ENCODE peak calls at places on chromosomes 4 and X, in four cellular contexts. One of them, this sample, is unnamed.

GRCh38 chr4:139902328-139903217 is 237.0 kb downstream of the MGST2 start:
- DNase-seq in astrocyte: no peak
- DNase-seq in ovary: no peak
- DNase-seq in PC-3: peak; percentile 20
- DNase-seq in this sample: peak; percentile 42

GRCh38 chrX:13120017-13120416 is 75.6 kb upstream of the FAM9C start:
- DNase-seq in ovary: peak; percentile 58
- DNase-seq in astrocyte: peak; percentile 64
- DNase-seq in PC-3: peak; percentile 19
- DNase-seq in this sample: no peak

GRCh38 chr4:8556341-8557150 is 23.6 kb upstream of the GPR78 start:
- DNase-seq in ovary: peak; percentile 2
- DNase-seq in PC-3: no peak
- DNase-seq in astrocyte: no peak
- DNase-seq in this sample: no peak

GRCh38 chrX:112849010-112849409 is 8.4 kb upstream of the AMOT start:
- DNase-seq in PC-3: no peak
- DNase-seq in astrocyte: no peak
- DNase-seq in ovary: no peak
- DNase-seq in this sample: no peak

GRCh38 chr4:128986019-128986418 is 107.3 kb downstream of the SCLT1 start:
- DNase-seq in ovary: no peak
- DNase-seq in PC-3: no peak
- DNase-seq in astrocyte: no peak
- DNase-seq in this sample: no peak

GRCh38 chr4:26346203-26346620 is 25.4 kb downstream of the RBPJ start:
- DNase-seq in PC-3: no peak
- DNase-seq in ovary: no peak
- DNase-seq in astrocyte: no peak
- DNase-seq in this sample: no peak

GRCh38 chr4:23969635-23970034 is 79.8 kb upstream of the PPARGC1A start:
- DNase-seq in astrocyte: no peak
- DNase-seq in ovary: no peak
- DNase-seq in PC-3: no peak
- DNase-seq in this sample: no peak

GRCh38 chr4:189823611-189824010 is 117.1 kb upstream of the FRG1 start:
- DNase-seq in astrocyte: no peak
- DNase-seq in ovary: no peak
- DNase-seq in PC-3: no peak
- DNase-seq in this sample: no peak

GRCh38 chrX:139739138-139739537 is 31.2 kb upstream of the MCF2 start:
- DNase-seq in ovary: no peak
- DNase-seq in PC-3: peak; percentile 83
- DNase-seq in astrocyte: peak; percentile 63
- DNase-seq in this sample: no peak

GRCh38 chrX:105190252-105190853 is 30.1 kb downstream of the TEX13A start:
- DNase-seq in astrocyte: peak; percentile 2
- DNase-seq in ovary: no peak
- DNase-seq in PC-3: peak; percentile 74
- DNase-seq in this sample: no peak

GRCh38 chr4:73520821-73521220 is 39.3 kb downstream of the AFM start:
- DNase-seq in ovary: no peak
- DNase-seq in astrocyte: peak; percentile 56
- DNase-seq in PC-3: peak; percentile 48
- DNase-seq in this sample: no peak

GRCh38 chr4:176291748-176292147 is 22.7 kb upstream of the ASB5 start:
- DNase-seq in ovary: no peak
- DNase-seq in astrocyte: no peak
- DNase-seq in PC-3: peak; percentile 31
- DNase-seq in this sample: no peak

GRCh38 chrX:83845397-83845796 is 15.5 kb upstream of the CYLC1 start:
- DNase-seq in astrocyte: peak; percentile 15
- DNase-seq in PC-3: peak; percentile 50
- DNase-seq in ovary: no peak
- DNase-seq in this sample: no peak

GRCh38 chrX:21798677-21799219 is 40.7 kb upstream of the MBTPS2 start:
- DNase-seq in ovary: no peak
- DNase-seq in PC-3: peak; percentile 85
- DNase-seq in astrocyte: peak; percentile 91
- DNase-seq in this sample: no peak

GRCh38 chr4:76377922-76378321 is 43.0 kb downstream of the CCDC158 start:
- DNase-seq in PC-3: peak; percentile 36
- DNase-seq in astrocyte: peak; percentile 58
- DNase-seq in ovary: no peak
- DNase-seq in this sample: no peak

GRCh38 chrX:130482871-130483270 is 81.1 kb downstream of the RBMX2 start:
- DNase-seq in astrocyte: no peak
- DNase-seq in PC-3: no peak
- DNase-seq in ovary: no peak
- DNase-seq in this sample: no peak

DNA sequence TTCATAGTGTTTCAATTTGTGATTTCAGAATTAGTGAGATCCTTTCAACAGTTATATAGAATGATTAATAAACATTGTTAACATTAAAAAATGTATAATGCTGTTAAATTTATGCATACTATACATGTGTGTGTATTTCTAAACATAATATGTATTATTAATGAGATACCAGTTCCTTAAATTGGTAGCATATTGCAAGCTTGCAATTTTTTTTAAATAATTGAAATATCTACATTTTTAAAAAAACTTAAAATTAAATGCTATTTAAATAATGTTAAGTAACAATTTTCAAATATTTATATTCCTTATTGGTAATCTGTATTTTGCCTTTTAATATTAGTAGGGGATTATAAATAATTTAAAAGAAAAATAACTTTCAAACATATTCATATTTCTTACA is 1479.5 kb upstream of the PCDH7 start:
- DNase-seq in astrocyte: no peak
- DNase-seq in ovary: no peak
- DNase-seq in PC-3: no peak
- DNase-seq in this sample: no peak
- H3K9me3 ChIP-seq in astrocyte: no peaks in the 10 kb centered on the region
- H3K9me3 ChIP-seq in ovary: no peaks in the 10 kb centered on the region
- H3K9me3 ChIP-seq in PC-3: no peaks in the 10 kb centered on the region
- H3K9me3 ChIP-seq in this sample: no peaks in the 10 kb centered on the region

GRCh38 chr4:138007572-138007971 is 234.6 kb downstream of the SLC7A11 start:
- DNase-seq in astrocyte: peak; percentile 3
- DNase-seq in PC-3: peak; percentile 45
- DNase-seq in ovary: no peak
- DNase-seq in this sample: no peak
- TF ChIP-seq CTCF in astrocyte: peak; percentile 31
- TF ChIP-seq CTCF in PC-3: peak; percentile 56
- TF ChIP-seq CTCF in ovary: no peak
- TF ChIP-seq CTCF in this sample: no peak

DNA sequence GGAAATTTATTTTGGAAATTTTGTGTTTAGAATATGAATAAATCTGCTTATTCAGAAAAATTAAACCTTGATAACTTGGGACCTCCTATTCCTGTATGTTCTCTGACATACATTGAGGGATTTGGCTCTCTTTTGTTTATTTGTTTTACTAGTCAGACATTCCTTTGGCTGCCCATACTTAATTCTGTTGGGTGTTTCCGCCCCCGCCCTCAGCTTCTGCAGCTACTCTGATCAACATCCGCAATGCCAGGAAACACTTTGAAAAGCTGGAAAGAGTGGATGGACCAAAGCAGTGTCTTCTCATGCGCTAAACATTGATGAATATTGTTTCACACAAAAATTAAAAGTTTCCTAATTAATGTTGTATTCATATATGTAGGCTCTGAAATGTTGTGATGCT is 40.5 kb downstream of the RRAGB start:
- DNase-seq in PC-3: peak; percentile 62
- DNase-seq in astrocyte: peak; percentile 44
- DNase-seq in ovary: no peak
- DNase-seq in this sample: no peak
- H3K9me3 ChIP-seq in PC-3: no peaks in the 10 kb centered on the region
- H3K9me3 ChIP-seq in astrocyte: no peaks in the 10 kb centered on the region
- H3K9me3 ChIP-seq in ovary: no peaks in the 10 kb centered on the region
- H3K9me3 ChIP-seq in this sample: no peaks in the 10 kb centered on the region

DNA sequence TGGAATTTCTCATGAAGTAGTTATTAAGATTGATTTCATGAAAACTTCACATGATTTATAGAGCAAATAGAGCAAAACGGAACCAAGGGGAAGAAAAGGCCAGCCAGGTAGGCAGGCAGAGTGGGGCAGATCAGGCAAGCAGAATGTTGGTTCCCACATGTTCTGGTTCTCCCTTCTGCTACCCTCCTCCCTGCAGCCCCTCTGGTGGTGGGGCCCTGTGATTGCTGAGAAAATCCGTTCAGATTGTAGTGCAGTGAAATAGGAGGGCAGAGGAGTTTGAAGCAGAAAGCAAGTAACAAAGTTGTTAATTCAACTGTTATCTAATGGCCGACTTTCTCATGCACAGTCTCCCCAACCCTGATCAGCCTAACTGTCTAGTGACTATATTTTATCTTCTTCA is 185.3 kb downstream of the MID1IP1 start:
- DNase-seq in PC-3: no peak
- DNase-seq in ovary: no peak
- DNase-seq in astrocyte: no peak
- DNase-seq in this sample: no peak
- TF ChIP-seq CTCF in PC-3: no peak
- TF ChIP-seq CTCF in ovary: no peak
- TF ChIP-seq CTCF in astrocyte: no peak
- TF ChIP-seq CTCF in this sample: no peak

This sample was measured in uterus.